ENCODE peak calls at places on chromosome X, in four cellular contexts. X, T, M and E are unnamed samples.
A peak's percentile ranks its signal among the peaks of the same experiment; 100 is the strongest.

GRCh38 chrX:16528620-16529019 is 121.3 kb upstream of the S100G start:
- DNase-seq in X (peak; percentile 13), M (no peak), T (no peak), E (no peak)

GRCh38 chrX:45758319-45758718 is 557.6 kb upstream of the DIPK2B start:
- DNase-seq in T (no peak), M (peak; percentile 20), X (no peak), E (no peak)

GRCh38 chrX:128961290-128961689 is 562.0 kb downstream of the SMARCA1 start:
- DNase-seq in M (no peak), T (no peak), X (no peak), E (no peak)

GRCh38 chrX:79325263-79325958 is 41.7 kb downstream of the ITM2A start:
- DNase-seq in M (no peak), T (no peak), X (no peak), E (no peak)

GRCh38 chrX:133726211-133726630 is 259.2 kb downstream of the GPC3 start:
- DNase-seq in T (no peak), X (no peak), M (no peak), E (no peak)

GRCh38 chrX:76029385-76029784 is 143.5 kb upstream of the PBDC1 start:
- DNase-seq in M (no peak), T (no peak), X (no peak), E (no peak)

GRCh38 chrX:66638591-66639500 is at the start of gene EDA2R:
- DNase-seq in X (no peak), T (no peak), M (peak; percentile 26), E (no peak)

GRCh38 chrX:140467211-140467610 is 37.7 kb downstream of the SOX3 start:
- DNase-seq in X (no peak), T (no peak), M (no peak), E (no peak)

GRCh38 chrX:34371740-34372139 is 239.6 kb upstream of the FAM47A start:
- DNase-seq in M (no peak), T (no peak), X (no peak), E (no peak)

GRCh38 chrX:101260435-101260834 is 30.7 kb downstream of the TAF7L start:
- DNase-seq in T (no peak), X (no peak), M (no peak), E (no peak)

GRCh38 chrX:103656623-103657022 is 27.8 kb downstream of the TCEAL1 start:
- DNase-seq in X (no peak), M (no peak), T (no peak), E (no peak)

GRCh38 chrX:27680726-27681125 is 90.6 kb downstream of the DCAF8L2 start:
- DNase-seq in X (no peak), M (no peak), T (no peak), E (no peak)